ENCODE peak calls at places on chromosomes 7 and 10, in ten cellular contexts. Q, B, A, D, Y, E, S, Z, M and X are unnamed samples. For H3K4me1, the result is how much of the 10 kb centered on the place peaks cover.

GRCh38 chr7:111090834-111091233 is at the start of gene LRRN3:
- DNase-seq in S (no peak), E (no peak), B (peak), Y (no peak), D (no peak), Z (peak), Q (no peak), A (peak), M (no peak), X (no peak)

GRCh38 chr7:102287465-102288146 is 938 bp downstream of the SH2B2 start:
- DNase-seq in D (no peak), E (peak), B (peak), M (no peak), S (no peak), Q (peak), A (no peak), Y (no peak), Z (no peak), X (peak)

GRCh38 chr7:78709658-78710057 is 743.8 kb downstream of the MAGI2 start:
- DNase-seq in A (no peak), E (no peak), Y (no peak), M (no peak), Q (no peak), B (no peak), Z (no peak), D (peak), S (no peak), X (no peak)

GRCh38 chr7:156545989-156546388 is 94.6 kb upstream of the RNF32 start:
- DNase-seq in M (no peak), A (no peak), Z (no peak), E (no peak), Q (no peak), S (no peak), Y (no peak), B (no peak), D (no peak), X (no peak)

GRCh38 chr7:1144269-1144771 is 15.7 kb downstream of the ZFAND2A start:
- DNase-seq in E (no peak), Y (no peak), M (no peak), Z (no peak), A (no peak), D (peak), Q (peak), S (no peak), B (no peak), X (no peak)

GRCh38 chr7:317643-318405 is 27.9 kb downstream of the FOXL3 start:
- DNase-seq in A (no peak), D (no peak), Y (no peak), Z (peak), E (no peak), M (no peak), Q (no peak), S (no peak), B (no peak), X (no peak)

GRCh38 chr7:77565917-77566316 is 28.8 kb downstream of the PTPN12 start:
- DNase-seq in Z (no peak), Q (no peak), S (no peak), Y (no peak), A (peak), M (no peak), E (no peak), B (no peak), D (no peak), X (no peak)

GRCh38 chr10:123146892-123147634 is 873 bp upstream of the HMX2 start:
- DNase-seq in S (no peak), Q (no peak), B (no peak), M (no peak), Z (no peak), D (no peak), E (no peak), A (no peak), Y (no peak), X (no peak)

GRCh38 chr10:86068532-86069337 is 297.9 kb downstream of the GRID1 start:
- DNase-seq in Q (peak), B (no peak), Y (no peak), Z (no peak), A (no peak), M (no peak), S (no peak), D (no peak), E (no peak), X (no peak)

GRCh38 chr7:7650682-7651206 is 10.2 kb downstream of the UMAD1 start:
- DNase-seq in Q (no peak), M (no peak), A (no peak), D (no peak), E (no peak), S (no peak), Y (no peak), Z (no peak), B (no peak), X (no peak)

GRCh38 chr10:36023939-36024338 is 381.8 kb upstream of the FZD8 start:
- DNase-seq in A (peak), Z (no peak), B (no peak), E (no peak), D (no peak), M (peak), Y (no peak), S (no peak), Q (no peak), X (no peak)

GRCh38 chr7:114392686-114393085 is 21.9 kb upstream of the FOXP2 start:
- DNase-seq in E (no peak), Y (no peak), Z (no peak), S (no peak), M (no peak), B (no peak), A (no peak), D (no peak), Q (no peak), X (no peak)

GRCh38 chr10:77602231-77602912 is 35.2 kb downstream of the KCNMA1 start:
- DNase-seq in E (no peak), M (no peak), B (no peak), Y (no peak), A (peak), Z (no peak), D (no peak), S (no peak), Q (peak), X (no peak)

GRCh38 chr10:6423004-6423403 is 157.1 kb downstream of the PRKCQ start:
- DNase-seq in Z (no peak), M (no peak), E (no peak), Y (no peak), A (peak), Q (no peak), D (no peak), S (no peak), B (no peak), X (no peak)

GRCh38 chr7:26305048-26305868 is 13.6 kb downstream of the SNX10 start:
- DNase-seq in A (no peak), D (no peak), S (no peak), M (no peak), E (no peak), Z (no peak), B (peak), Q (no peak), Y (no peak), X (no peak)

GRCh38 chr10:4083509-4084003 is 298.5 kb upstream of the KLF6 start:
- DNase-seq in Z (no peak), S (no peak), D (no peak), M (no peak), E (no peak), Y (no peak), Q (peak), B (no peak), A (no peak), X (peak)

GRCh38 chr7:96067321-96067720 is 254.6 kb downstream of the SLC25A13 start:
- DNase-seq in Q (no peak), Z (no peak), E (no peak), D (no peak), S (no peak), A (no peak), M (no peak), B (no peak), Y (no peak), X (no peak)

GRCh38 chr10:36650274-36650673 is 475.1 kb upstream of the ANKRD30A start:
- DNase-seq in B (no peak), Q (no peak), D (no peak), A (no peak), Z (no peak), Y (no peak), M (no peak), S (no peak), E (no peak), X (no peak)

GRCh38 chr10:71204746-71205145 is 7.6 kb upstream of the UNC5B start:
- DNase-seq in M (no peak), Z (no peak), B (no peak), E (no peak), S (no peak), Y (no peak), Q (no peak), D (no peak), A (no peak), X (no peak)

GRCh38 chr10:6850452-6850851 is 270.4 kb upstream of the PRKCQ start:
- DNase-seq in Z (no peak), M (no peak), B (no peak), A (no peak), Q (no peak), Y (no peak), S (no peak), D (no peak), E (no peak), X (no peak)

GRCh38 chr10:8334631-8335030 is 280.1 kb downstream of the GATA3 start:
- DNase-seq in Q (no peak), B (no peak), A (no peak), M (no peak), E (no peak), D (no peak), S (no peak), Z (no peak), Y (no peak), X (no peak)

GRCh38 chr10:57964371-57964770 is 303.3 kb downstream of the IPMK start:
- DNase-seq in B (no peak), M (no peak), E (no peak), A (peak), D (no peak), Y (no peak), Z (peak), Q (no peak), S (no peak), X (no peak)

GRCh38 chr7:12524794-12525386 is 45.6 kb upstream of the SCIN start:
- DNase-seq in A (peak), Q (no peak), B (no peak), M (peak), D (no peak), S (no peak), E (no peak), Y (no peak), Z (no peak), X (no peak)

GRCh38 chr7:36962367-36962766 is 238.1 kb upstream of the AOAH start:
- DNase-seq in Z (no peak), Y (no peak), A (no peak), Q (no peak), D (no peak), B (no peak), S (no peak), M (no peak), E (no peak), X (no peak)

GRCh38 chr10:32169556-32169955 is 113.3 kb upstream of the KIF5B start:
- DNase-seq in M (no peak), Y (no peak), A (no peak), S (no peak), B (no peak), D (no peak), E (no peak), Q (no peak), Z (no peak), X (no peak)

GRCh38 chr7:100544949-100545635 is 6.1 kb downstream of the AGFG2 start:
- DNase-seq in Z (no peak), M (no peak), A (peak), Q (no peak), B (no peak), S (no peak), D (peak), Y (no peak), E (no peak), X (peak)

DNA sequence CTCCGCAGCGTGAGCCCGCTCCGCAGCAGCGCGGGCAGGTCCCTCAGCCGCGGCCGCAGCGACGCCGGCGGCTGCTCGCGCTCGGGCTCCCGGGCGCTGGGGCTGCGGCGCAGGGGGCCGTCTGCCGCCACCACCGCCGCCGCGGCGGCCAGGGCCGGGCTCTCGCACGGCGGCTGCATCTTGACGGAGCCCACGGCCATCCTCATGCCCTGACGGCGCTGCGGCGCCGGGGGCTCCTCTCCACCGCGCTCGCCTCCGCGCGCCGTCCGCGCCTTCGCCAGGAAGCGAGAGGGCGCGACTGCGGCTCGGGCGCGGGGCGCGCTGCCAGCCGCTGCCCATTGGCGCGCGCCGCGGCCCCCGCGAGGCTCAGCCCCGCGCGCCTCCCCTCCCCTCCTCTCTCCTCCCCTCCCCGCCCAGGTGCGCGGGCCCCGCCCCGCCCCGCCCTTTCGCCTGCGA is at the start of gene RAPGEF5:
- DNase-seq in M (peak), B (no peak), S (no peak), E (peak), Y (no peak), Z (no peak), D (peak), Q (no peak), A (no peak), X (no peak)
- TF ChIP-seq POLR2A in M (no peak), B (peak), S (no peak), E (no peak), Y (peak), Z (no peak), D (no peak), Q (no peak), A (no peak), X (no peak)

GRCh38 chr10:132547421-132547861 is 9.9 kb downstream of the INPP5A start:
- DNase-seq in D (no peak), A (no peak), Z (peak), S (no peak), E (no peak), Q (peak), Y (no peak), M (no peak), B (peak), X (peak)
- H3K4me1 ChIP-seq in D (under half), A (under half), Z (half or more), S (under half), E (under half), Q (under half), Y (under half), M (under half), B (under half), X (under half)

GRCh38 chr10:75944061-75944460 is 512.6 kb downstream of the LRMDA start:
- DNase-seq in S (no peak), Q (no peak), M (no peak), Y (no peak), Z (no peak), B (no peak), A (no peak), E (no peak), D (no peak), X (no peak)
- TF ChIP-seq POLR2A in S (no peak), Q (no peak), M (no peak), Y (no peak), Z (no peak), B (no peak), A (no peak), E (no peak), D (no peak), X (no peak)

GRCh38 chr7:21938463-21938862 is 7.2 kb downstream of the CDCA7L start:
- DNase-seq in A (no peak), D (no peak), Q (no peak), B (no peak), Y (no peak), M (no peak), S (no peak), E (no peak), Z (no peak), X (no peak)
- H3K4me1 ChIP-seq in A (under half), D (under half), Q (under half), B (under half), Y (under half), M (under half), S (under half), E (under half), Z (under half), X (under half)

DNA sequence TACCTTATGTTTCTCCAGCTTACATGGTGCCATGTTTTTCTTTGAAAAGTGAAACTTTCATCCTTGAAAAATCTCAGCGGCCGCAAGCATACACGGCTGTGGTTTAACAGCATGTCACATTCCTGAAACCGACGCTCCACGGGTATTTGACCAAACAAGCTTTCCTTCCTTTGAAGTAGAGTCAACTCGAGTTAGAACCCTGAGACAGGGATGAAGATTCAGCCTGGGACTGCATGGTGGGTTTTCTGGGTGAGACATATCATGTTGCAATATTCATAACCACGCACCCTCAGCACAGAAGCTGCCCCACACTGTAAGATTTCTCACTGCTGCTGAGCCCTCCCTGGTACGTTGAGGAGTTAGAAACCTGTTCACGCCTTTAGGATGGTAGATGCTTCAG is 8.1 kb downstream of the CYP26A1 start:
- DNase-seq in S (no peak), Q (no peak), D (no peak), Z (no peak), E (no peak), Y (no peak), M (no peak), A (peak), B (no peak), X (no peak)
- TF ChIP-seq POLR2A in S (no peak), Q (no peak), D (no peak), Z (no peak), E (no peak), Y (no peak), M (no peak), A (no peak), B (no peak), X (no peak)

DNA sequence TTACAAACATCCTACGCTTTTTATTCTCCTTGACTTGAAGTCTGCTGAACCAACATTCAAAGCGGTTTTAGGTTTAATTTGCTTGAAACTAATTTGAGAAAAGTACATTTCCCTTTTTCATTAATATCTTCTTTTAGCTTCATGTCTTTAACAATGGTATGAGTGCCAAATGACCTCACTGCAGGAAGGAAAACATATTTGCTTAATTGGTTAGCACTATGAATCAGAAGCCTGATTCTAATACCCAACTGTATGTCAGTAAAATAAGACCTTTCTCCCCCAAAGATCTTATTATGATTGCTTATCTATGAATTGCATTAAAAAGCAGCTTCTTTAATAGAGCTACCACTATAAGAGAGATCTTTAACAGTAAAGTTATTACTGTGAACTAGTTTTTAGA is 5.9 kb downstream of the COL1A2 start:
- DNase-seq in Q (no peak), Y (no peak), Z (no peak), M (no peak), B (no peak), A (no peak), D (no peak), S (no peak), E (no peak), X (no peak)
- H3K4me1 ChIP-seq in Q (under half), Y (under half), Z (under half), M (under half), B (under half), A (under half), D (under half), S (under half), E (under half), X (under half)